ENCODE peak calls at places on chromosomes 16 and 17, in five cellular contexts. K is mesenchymal stem cell, G is H1, Y is trophoblast cell, A is neuronal stem cell. W is an unnamed sample.

GRCh38 chr17:60170835-60171752 is 21.3 kb downstream of the CA4 start:
- DNase-seq in K (no peak), G (no peak), Y (no peak), A (no peak), W (peak)

GRCh38 chr17:65888649-65889048 is 303.3 kb downstream of the CEP112 start:
- DNase-seq in K (peak), G (no peak), Y (no peak), A (no peak), W (no peak)

GRCh38 chr17:40915199-40915661 is 22.2 kb downstream of the KRT23 start:
- DNase-seq in K (peak), G (no peak), Y (peak), A (no peak), W (no peak)

GRCh38 chr17:73469311-73469710 is 157.5 kb upstream of the CDC42EP4 start:
- DNase-seq in K (no peak), G (no peak), Y (no peak), A (no peak), W (no peak)

GRCh38 chr16:58494981-58495860 is 4.7 kb upstream of the NDRG4 start:
- DNase-seq in K (peak), G (no peak), Y (peak), A (peak), W (peak)

GRCh38 chr16:4327782-4328579 is 12.1 kb downstream of the GLIS2 start:
- DNase-seq in K (peak), G (no peak), Y (no peak), A (peak), W (peak)

GRCh38 chr16:23257682-23258081 is 44.4 kb upstream of the SCNN1B start:
- DNase-seq in K (no peak), G (no peak), Y (peak), A (no peak), W (no peak)

GRCh38 chr16:398551-399277 is 1.7 kb downstream of the NME4 start:
- DNase-seq in K (no peak), G (no peak), Y (no peak), A (no peak), W (peak)

GRCh38 chr17:286571-286970 is 66.0 kb downstream of the RPH3AL start:
- DNase-seq in K (no peak), G (no peak), Y (no peak), A (no peak), W (no peak)

GRCh38 chr16:65005696-65006095 is 116.2 kb downstream of the CDH11 start:
- DNase-seq in K (peak), G (no peak), Y (no peak), A (no peak), W (no peak)

GRCh38 chr17:68296217-68297140 is 5.2 kb downstream of the ARSG start:
- DNase-seq in K (no peak), G (no peak), Y (no peak), A (no peak), W (no peak)

GRCh38 chr17:44922746-44923470 is 7.6 kb upstream of the GFAP start:
- DNase-seq in K (no peak), G (no peak), Y (no peak), A (no peak), W (no peak)

GRCh38 chr17:2502911-2503580 is 8.6 kb downstream of the METTL16 start:
- DNase-seq in K (no peak), G (no peak), Y (no peak), A (no peak), W (no peak)

GRCh38 chr17:32529604-32530003 is 42.8 kb downstream of the CDK5R1 start:
- DNase-seq in K (no peak), G (no peak), Y (no peak), A (no peak), W (no peak)

GRCh38 chr16:80591071-80591935 is 50.5 kb downstream of the DYNLRB2 start:
- DNase-seq in K (no peak), G (no peak), Y (no peak), A (no peak), W (no peak)

GRCh38 chr16:2096853-2097620 is 38.7 kb downstream of the PKD1 start:
- DNase-seq in K (no peak), G (no peak), Y (peak), A (no peak), W (no peak)

GRCh38 chr17:79789943-79790804 is 6.7 kb downstream of the CBX8 start:
- DNase-seq in K (no peak), G (no peak), Y (no peak), A (no peak), W (peak)

GRCh38 chr17:70520447-70520846 is 351.1 kb downstream of the KCNJ2 start:
- DNase-seq in K (no peak), G (no peak), Y (peak), A (no peak), W (no peak)

GRCh38 chr17:42891539-42892152 is 9.0 kb upstream of the G6PC1 start:
- DNase-seq in K (peak), G (no peak), Y (no peak), A (no peak), W (peak)

GRCh38 chr16:70523621-70524405 is at the start of gene SF3B3:
- DNase-seq in K (peak), G (no peak), Y (peak), A (peak), W (peak)

GRCh38 chr16:53048139-53048915 is 4.4 kb downstream of the CHD9NB start:
- DNase-seq in K (no peak), G (no peak), Y (no peak), A (no peak), W (no peak)

GRCh38 chr17:30970757-30971567 is at the start of gene RNF135:
- DNase-seq in K (peak), G (peak), Y (peak), A (peak), W (peak)

GRCh38 chr16:67659675-67660563 is at the start of gene ACD:
- DNase-seq in K (peak), G (no peak), Y (peak), A (peak), W (peak)

GRCh38 chr17:77487211-77487629 is 346.5 kb downstream of the SEC14L1 start:
- DNase-seq in K (no peak), G (no peak), Y (no peak), A (no peak), W (no peak)

GRCh38 chr17:77322534-77323412 is 182.0 kb downstream of the SEC14L1 start:
- DNase-seq in K (peak), G (no peak), Y (peak), A (peak), W (peak)

GRCh38 chr17:79176792-79177601 is 102.4 kb downstream of the ENGASE start:
- DNase-seq in K (no peak), G (no peak), Y (no peak), A (no peak), W (no peak)

GRCh38 chr17:82979718-82980117 is 99.7 kb upstream of the METRNL start:
- DNase-seq in K (no peak), G (no peak), Y (no peak), A (no peak), W (no peak)

GRCh38 chr17:36972186-36972686 is 23.5 kb downstream of the AATF start:
- DNase-seq in K (no peak), G (no peak), Y (no peak), A (no peak), W (no peak)

GRCh38 chr17:77778636-77779524 is 179.6 kb upstream of the TNRC6C start:
- DNase-seq in K (no peak), G (no peak), Y (no peak), A (no peak), W (no peak)

GRCh38 chr17:42608692-42609181 is 437 bp downstream of the RETREG3 start:
- DNase-seq in K (no peak), G (no peak), Y (no peak), A (no peak), W (no peak)

GRCh38 chr17:77827461-77827968 is 131.0 kb upstream of the TNRC6C start:
- DNase-seq in K (no peak), G (no peak), Y (no peak), A (no peak), W (no peak)

GRCh38 chr16:29192329-29193247 is 207.7 kb downstream of the LAT start:
- DNase-seq in K (no peak), G (no peak), Y (no peak), A (no peak), W (peak)

GRCh38 chr17:51372345-51373004 is 112.1 kb downstream of the UTP18 start:
- DNase-seq in K (peak), G (no peak), Y (no peak), A (no peak), W (peak)

GRCh38 chr17:57068222-57068658 is 16.8 kb upstream of the AKAP1 start:
- DNase-seq in K (no peak), G (no peak), Y (no peak), A (no peak), W (peak)
- H2BK12ac ChIP-seq in K (no peak), G (no peak), Y (no peak), A (no peak), W (no peak)

DNA sequence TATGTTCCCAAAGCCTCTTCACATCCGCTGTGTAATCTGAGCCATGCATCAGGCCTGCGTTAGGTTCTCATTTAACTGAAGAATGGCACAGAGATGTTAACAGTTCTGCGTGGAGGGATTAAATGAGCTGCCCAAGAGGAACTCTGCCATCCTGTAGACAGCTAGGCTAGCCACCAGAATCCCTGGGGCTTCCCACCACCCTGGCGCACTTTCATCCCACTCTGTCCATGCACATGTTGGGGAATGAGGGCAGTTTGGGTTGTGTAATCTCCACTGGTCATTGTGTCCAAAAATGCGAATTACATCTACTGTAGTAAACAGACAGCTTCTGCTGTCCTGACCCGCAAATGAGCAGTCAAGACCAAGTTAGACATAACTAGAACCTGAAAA is 1.0 kb upstream of the GLG1 start:
- DNase-seq in K (no peak), G (no peak), Y (no peak), A (no peak), W (peak)
- H2AK5ac ChIP-seq in K (no peak), G (no peak), Y (no peak), A (no peak), W (no peak)

GRCh38 chr16:83808573-83809014 is 816 bp downstream of the HSBP1 start:
- DNase-seq in K (no peak), G (no peak), Y (no peak), A (no peak), W (no peak)

GRCh38 chr16:83807327-83807709 is 460 bp upstream of the HSBP1 start:
- DNase-seq in K (no peak), G (no peak), Y (no peak), A (no peak), W (no peak)

GRCh38 chr16:83806036-83806435 is 1.7 kb upstream of the HSBP1 start:
- DNase-seq in K (no peak), G (no peak), Y (no peak), A (no peak), W (no peak)

GRCh38 chr16:83807710-83808572 is at the start of gene HSBP1:
- DNase-seq in K (peak), G (peak), Y (peak), A (peak), W (peak)

GRCh38 chr16:83806721-83807120 is 1.1 kb upstream of the HSBP1 start:
- DNase-seq in K (no peak), G (no peak), Y (no peak), A (no peak), W (no peak)
- H2BK12ac ChIP-seq in K (no peak), G (no peak), Y (no peak), A (no peak), W (no peak)

DNA sequence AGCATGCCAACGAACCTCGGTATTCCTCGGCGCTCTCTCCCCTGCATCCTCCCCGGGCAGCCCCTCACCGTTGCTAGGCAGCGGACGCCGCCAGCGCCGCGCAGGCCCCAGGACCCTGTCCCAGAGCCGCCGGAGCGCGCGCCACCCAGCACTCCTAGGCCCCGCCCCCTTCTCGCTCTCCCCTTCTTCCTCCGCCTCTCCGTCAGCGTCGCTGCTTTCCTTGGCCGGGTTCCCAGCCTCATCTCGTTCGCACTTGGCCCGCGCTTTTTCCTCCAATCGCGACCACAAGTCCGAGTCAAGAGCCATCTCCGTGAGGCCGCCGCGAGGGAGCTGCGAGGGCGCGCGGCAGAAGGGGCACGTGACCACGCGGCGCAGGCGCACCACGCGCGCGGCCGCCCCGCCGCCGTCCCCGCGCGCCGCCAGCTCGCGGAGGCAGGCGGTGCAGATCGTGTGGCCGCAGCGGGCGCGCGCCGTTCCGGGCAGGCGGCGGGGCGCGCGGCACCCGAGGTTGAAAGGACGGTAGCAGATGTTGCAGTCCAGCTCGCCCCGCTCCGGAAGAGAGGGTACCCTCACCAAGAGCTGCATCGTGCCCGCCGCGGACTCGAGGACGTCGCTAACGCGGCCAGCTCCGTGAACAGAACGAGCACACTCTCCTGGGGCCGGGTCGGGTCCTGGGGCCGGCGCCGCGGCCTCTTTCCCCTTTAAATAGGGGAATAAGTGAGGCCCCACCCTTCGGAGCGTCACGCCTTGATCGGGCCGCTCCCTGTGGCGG is at the start of gene RNF227:
- DNase-seq in K (peak), G (no peak), Y (peak), A (peak), W (peak)
- H2AK5ac ChIP-seq in K (no peak), G (no peak), Y (no peak), A (peak), W (no peak)

DNA sequence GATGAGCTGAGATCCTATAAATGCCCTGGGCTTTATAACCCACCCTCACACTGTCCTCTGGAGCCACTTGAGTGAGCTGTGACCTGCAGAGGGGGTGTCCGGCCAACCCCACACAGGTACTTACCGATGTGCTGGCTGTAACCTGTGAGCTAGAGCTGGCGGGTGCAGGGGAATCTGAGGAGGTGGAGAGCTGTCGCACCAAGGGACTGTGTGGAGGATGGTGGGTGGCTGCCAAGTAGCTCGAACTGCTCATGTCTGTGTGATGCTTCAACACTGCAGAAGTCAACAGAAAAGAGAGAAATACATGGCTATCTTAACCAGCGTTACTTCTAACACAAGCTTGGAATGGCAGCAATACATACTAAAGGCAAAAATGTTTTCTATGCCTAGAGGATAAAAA is 39.4 kb downstream of the STH start:
- DNase-seq in K (no peak), G (no peak), Y (no peak), A (no peak), W (no peak)
- H2BK12ac ChIP-seq in K (no peak), G (no peak), Y (no peak), A (no peak), W (no peak)

GRCh38 chr17:6508519-6509294 is 47.6 kb downstream of the PITPNM3 start:
- DNase-seq in K (no peak), G (no peak), Y (no peak), A (no peak), W (peak)

GRCh38 chr17:6509921-6510320 is 46.4 kb downstream of the PITPNM3 start:
- DNase-seq in K (no peak), G (no peak), Y (no peak), A (no peak), W (no peak)

GRCh38 chr17:6510321-6511023 is 45.9 kb downstream of the PITPNM3 start:
- DNase-seq in K (peak), G (no peak), Y (no peak), A (no peak), W (peak)

GRCh38 chr17:6508026-6508425 is 48.3 kb downstream of the PITPNM3 start:
- DNase-seq in K (no peak), G (no peak), Y (no peak), A (no peak), W (peak)

DNA sequence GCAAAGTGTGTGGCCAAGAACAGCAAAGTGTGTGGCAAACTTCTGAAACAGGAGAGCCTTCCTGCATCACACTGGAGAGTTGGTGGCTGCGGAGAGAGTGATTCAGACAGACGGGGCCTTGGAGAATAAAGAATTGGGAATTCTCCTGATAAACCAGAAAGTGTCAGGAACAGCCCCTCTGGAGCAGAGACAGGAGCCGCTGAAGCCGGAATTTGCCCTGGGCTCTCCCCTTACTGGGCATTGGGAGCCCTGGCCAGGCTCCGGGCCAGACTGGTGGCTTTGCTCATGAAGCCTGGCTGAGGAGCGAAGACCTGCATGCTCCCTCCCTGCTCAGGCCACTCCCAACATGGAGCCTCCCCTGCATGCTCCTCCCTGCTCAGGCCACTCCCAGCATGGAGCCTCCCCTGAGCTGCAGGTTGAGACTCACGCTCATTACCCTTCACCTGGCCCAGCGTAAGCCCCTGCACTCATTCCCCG is 47.0 kb downstream of the PITPNM3 start:
- DNase-seq in K (no peak), G (no peak), Y (no peak), A (no peak), W (peak)
- H2AK5ac ChIP-seq in K (no peak), G (peak), Y (no peak), A (no peak), W (no peak)

DNA sequence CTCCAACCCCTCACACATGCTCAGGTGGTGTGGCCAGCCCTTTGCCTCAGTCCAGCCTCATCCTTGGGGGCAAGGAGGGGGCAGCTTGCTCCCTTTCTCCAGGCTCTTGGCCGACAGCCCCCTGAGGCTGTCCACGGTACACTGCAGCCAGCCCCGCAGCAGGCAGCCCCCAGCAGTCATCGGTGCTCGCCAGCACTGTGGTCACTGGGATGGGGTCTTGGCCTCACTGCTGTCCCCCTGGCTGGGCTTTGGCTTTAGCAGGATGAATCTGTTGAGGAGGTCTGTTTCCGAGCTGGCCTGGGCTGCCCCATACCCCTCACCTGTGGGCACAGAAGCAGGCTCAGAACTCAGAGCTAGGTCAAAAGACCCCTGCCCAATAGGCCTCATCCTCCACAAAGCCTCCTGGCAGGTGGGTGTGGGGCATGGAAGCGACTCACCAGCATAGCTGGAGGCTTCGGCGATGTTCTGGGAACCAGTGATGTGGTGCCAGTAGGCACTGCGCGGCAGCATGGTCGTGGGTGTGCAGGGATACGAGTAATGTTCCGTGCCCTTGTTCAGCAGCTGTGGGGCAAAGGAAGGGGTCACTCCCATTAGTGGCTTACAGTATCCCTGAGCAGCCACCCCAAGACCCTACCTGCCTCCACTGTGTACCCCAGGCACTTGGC is 10.8 kb downstream of the POLR2C start:
- DNase-seq in K (no peak), G (no peak), Y (no peak), A (no peak), W (peak)
- H2BK12ac ChIP-seq in K (no peak), G (peak), Y (no peak), A (no peak), W (no peak)

W was measured in H9.